ENCODE peak calls at places on chromosomes 4 and X, in nine cellular contexts. H, A, O, E, B, Q, T, W and L are unnamed samples. For H3K27me3, H3K4me1 and H3K9me3, the result is how much of the 10 kb centered on the place peaks cover.

GRCh38 chrX:31506360-31506759 is 434.5 kb upstream of the FTHL17 start:
- DNase-seq in W (no peak), E (no peak), H (no peak), Q (no peak), O (no peak), A (no peak), B (no peak), T (no peak), L (no peak)

GRCh38 chrX:119093991-119094741 is 21.4 kb downstream of the CT47C1 start:
- DNase-seq in T (no peak), A (no peak), Q (no peak), O (no peak), H (peak), W (no peak), B (no peak), E (no peak), L (no peak)

GRCh38 chr4:80619070-80619674 is 283.6 kb downstream of the CFAP299 start:
- DNase-seq in O (no peak), T (peak), W (no peak), E (no peak), A (no peak), Q (no peak), H (no peak), B (no peak), L (no peak)

GRCh38 chr4:176385601-176386000 is 65.8 kb downstream of the SPCS3 start:
- DNase-seq in O (no peak), T (no peak), W (no peak), A (no peak), Q (no peak), H (no peak), B (no peak), E (no peak), L (no peak)

GRCh38 chr4:159366966-159367365 is 264.1 kb downstream of the RAPGEF2 start:
- DNase-seq in Q (no peak), O (no peak), E (no peak), H (no peak), B (no peak), A (no peak), W (no peak), T (no peak), L (peak)

GRCh38 chrX:134551365-134552095 is 91.6 kb downstream of the HPRT1 start:
- DNase-seq in Q (no peak), W (no peak), E (no peak), B (no peak), H (no peak), O (peak), T (no peak), A (no peak), L (peak)

GRCh38 chr4:71713611-71714203 is 70.2 kb downstream of the GC start:
- DNase-seq in H (peak), E (no peak), W (no peak), B (peak), T (no peak), A (no peak), O (peak), Q (no peak), L (no peak)

GRCh38 chr4:6688879-6689505 is 4.7 kb upstream of the S100P start:
- DNase-seq in H (peak), T (no peak), E (peak), A (no peak), O (peak), W (peak), Q (peak), B (peak), L (peak)

GRCh38 chr4:121822796-121823504 is 733 bp downstream of the CCNA2 start:
- DNase-seq in Q (peak), O (peak), A (peak), B (peak), T (peak), W (no peak), H (peak), E (peak), L (peak)

GRCh38 chrX:136546369-136546768 is 14.4 kb downstream of the VGLL1 start:
- DNase-seq in W (no peak), H (no peak), B (no peak), O (no peak), E (no peak), T (no peak), A (no peak), Q (no peak), L (no peak)

GRCh38 chr4:113077611-113078010 is 28.2 kb downstream of the ANK2 start:
- DNase-seq in W (no peak), B (no peak), Q (no peak), O (no peak), T (no peak), A (no peak), E (peak), H (no peak), L (no peak)

GRCh38 chrX:71953946-71954345 is 43.3 kb downstream of the NHSL2 start:
- DNase-seq in O (peak), B (no peak), H (no peak), A (no peak), E (peak), T (no peak), Q (no peak), W (no peak), L (no peak)
- H3K27me3 ChIP-seq in O (half or more), B (under half), H (under half), A (under half), E (under half), T (under half), Q (under half), W (under half), L (under half)

DNA sequence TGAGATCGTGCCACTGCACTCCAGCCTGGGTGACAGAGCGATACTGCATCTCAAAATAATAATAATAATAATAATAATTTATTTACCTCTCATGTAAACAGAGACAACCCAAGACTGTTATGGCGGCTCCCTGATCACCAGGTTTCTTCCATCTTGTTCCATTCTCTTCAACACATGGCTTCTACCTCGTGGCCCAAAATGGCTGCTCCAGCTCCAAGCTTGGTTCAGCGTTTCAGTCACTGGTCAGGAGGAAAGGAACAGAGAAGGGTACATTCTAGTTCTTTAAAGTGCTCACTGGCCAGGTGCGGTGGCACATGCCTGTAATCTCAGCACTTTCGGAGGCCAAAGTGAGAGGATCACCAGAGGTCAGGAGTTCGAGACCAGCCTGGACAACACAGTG is 24.9 kb upstream of the CHRNA9 start:
- DNase-seq in T (no peak), B (no peak), H (no peak), Q (no peak), E (no peak), O (no peak), A (no peak), W (no peak), L (no peak)
- H3K4me1 ChIP-seq in T (under half), B (under half), H (under half), Q (under half), E (under half), O (under half), A (under half), W (half or more), L (under half)

DNA sequence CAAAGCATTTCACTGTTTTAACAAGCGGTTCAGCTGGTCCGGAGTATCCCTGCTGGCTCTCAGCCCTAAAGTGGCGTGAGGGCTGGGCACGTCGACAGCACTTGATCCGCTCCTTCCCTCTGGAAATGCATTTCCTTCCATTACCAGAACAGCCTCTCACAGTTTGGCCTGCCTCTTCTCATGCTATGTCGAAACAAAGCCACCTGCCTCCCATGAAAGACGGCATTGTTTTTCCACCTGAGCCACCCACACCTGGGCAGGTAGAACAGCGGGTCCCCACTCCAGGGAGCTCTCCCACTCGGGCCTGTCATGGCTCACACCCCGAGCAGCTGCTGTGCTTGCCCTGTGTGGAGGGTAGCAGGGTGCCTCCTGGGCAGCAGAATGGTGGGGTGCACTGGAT is 86.1 kb downstream of the FHDC1 start:
- DNase-seq in H (no peak), B (peak), O (no peak), T (no peak), W (no peak), Q (peak), E (no peak), A (no peak), L (no peak)
- H3K9me3 ChIP-seq in H (under half), B (under half), O (under half), T (under half), W (under half), Q (under half), E (under half), A (under half), L (under half)

GRCh38 chr4:3721186-3721585 is 45.0 kb upstream of the ADRA2C start:
- DNase-seq in B (no peak), O (no peak), E (no peak), Q (no peak), W (no peak), A (no peak), T (no peak), H (no peak), L (no peak)
- H3K27me3 ChIP-seq in B (under half), O (half or more), E (under half), Q (under half), W (under half), A (under half), T (under half), H (under half), L (under half)

DNA sequence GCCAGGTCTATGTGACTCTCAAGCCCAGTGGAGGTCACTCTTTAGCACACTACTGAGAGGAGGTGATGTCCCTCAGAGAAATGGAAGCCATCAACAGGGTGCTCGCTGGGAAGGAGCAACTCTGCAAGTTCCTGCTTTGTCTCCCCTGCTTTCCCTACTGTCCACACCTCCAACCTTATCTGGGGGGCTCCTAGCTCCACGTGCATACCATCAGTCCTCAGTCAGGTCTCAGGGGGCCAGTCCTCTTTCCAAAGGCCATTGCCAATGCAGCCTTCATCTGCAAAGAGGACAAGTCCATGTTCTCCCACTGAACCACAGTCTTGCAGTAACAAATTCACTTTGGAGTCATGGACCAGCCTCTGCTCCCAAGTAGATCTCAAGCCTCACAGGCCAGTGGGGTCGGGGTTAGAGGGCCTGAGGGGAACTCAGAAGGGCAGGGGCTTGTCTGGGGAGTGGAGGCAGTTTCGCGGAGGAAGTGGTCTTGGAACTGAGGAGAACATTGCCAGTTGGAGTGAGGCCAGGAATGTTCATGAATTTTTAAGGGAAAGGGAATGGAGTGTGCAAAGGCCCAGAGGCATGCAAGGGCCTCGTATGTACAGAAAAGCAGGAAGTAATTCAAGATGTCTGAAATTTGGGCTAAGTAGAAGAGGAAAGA is 9.0 kb downstream of the RTL5 start:
- DNase-seq in E (no peak), O (no peak), T (no peak), W (no peak), H (no peak), B (no peak), A (peak), Q (peak), L (no peak)
- H3K4me1 ChIP-seq in E (half or more), O (under half), T (under half), W (under half), H (under half), B (under half), A (under half), Q (under half), L (under half)

DNA sequence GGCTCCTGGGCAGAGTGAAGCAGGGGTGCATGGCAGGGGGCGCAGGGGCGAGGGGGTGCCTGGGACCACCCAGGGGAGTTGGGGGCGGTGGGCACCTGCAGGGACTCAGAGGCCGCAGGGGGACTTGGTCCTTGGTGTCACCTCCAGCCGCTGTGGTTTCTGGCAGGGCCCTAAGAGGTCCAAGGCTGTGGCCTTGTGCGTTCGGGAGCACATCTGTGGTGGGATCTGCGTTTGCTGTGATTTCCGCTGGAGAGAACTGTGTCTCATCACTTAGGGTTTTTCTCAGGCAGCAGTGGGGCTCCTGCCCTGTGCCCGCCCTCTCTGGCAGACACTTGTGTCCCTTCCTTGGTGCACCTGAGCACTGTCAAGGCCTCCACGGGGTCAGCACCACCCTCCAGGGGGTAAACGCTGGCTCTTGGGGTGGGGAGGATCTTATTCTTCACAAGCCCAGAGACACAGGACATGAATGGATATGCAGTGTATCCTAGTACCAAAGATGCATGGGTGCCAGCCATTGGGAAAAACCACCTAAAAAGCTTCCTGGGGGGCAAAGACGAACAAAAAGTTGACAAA is 66.5 kb downstream of the ACOX3 start:
- DNase-seq in E (no peak), T (no peak), Q (no peak), A (peak), H (no peak), W (peak), B (no peak), O (no peak), L (no peak)
- H3K9me3 ChIP-seq in E (under half), T (under half), Q (under half), A (under half), H (under half), W (under half), B (under half), O (under half), L (under half)

GRCh38 chrX:13894888-13895564 is 78.1 kb upstream of the GPM6B start:
- DNase-seq in O (no peak), A (no peak), Q (no peak), E (no peak), W (no peak), H (no peak), B (no peak), T (peak), L (no peak)

GRCh38 chrX:13898084-13898483 is 81.2 kb upstream of the GPM6B start:
- DNase-seq in A (no peak), O (peak), B (no peak), Q (no peak), H (no peak), W (no peak), T (peak), E (peak), L (peak)

GRCh38 chrX:13898603-13899002 is 81.7 kb upstream of the GPM6B start:
- DNase-seq in H (no peak), B (no peak), O (no peak), T (no peak), A (no peak), E (no peak), Q (no peak), W (no peak), L (no peak)

GRCh38 chrX:13899607-13900006 is 82.7 kb upstream of the GPM6B start:
- DNase-seq in O (peak), T (no peak), Q (peak), W (no peak), B (peak), E (peak), H (peak), A (no peak), L (no peak)

GRCh38 chrX:13897571-13897970 is 80.7 kb upstream of the GPM6B start:
- DNase-seq in A (no peak), E (no peak), B (no peak), T (no peak), W (no peak), Q (no peak), H (no peak), O (no peak), L (no peak)
- H3K27me3 ChIP-seq in A (under half), E (under half), B (under half), T (under half), W (under half), Q (under half), H (under half), O (under half), L (under half)